ENCODE peak calls at places on chromosomes 6 and 20, in nine cellular contexts. T is mesendoderm, A is tibial nerve, V is fibroblast of lung, J is GM12878, M is OCI-LY7, N is left ventricle myocardium inferior, K is breast epithelium, G is IMR-90. P is an unnamed sample. For H3K36me3, the result is how much of the 10 kb centered on the place peaks cover.

GRCh38 chr20:28562510-28562898 is 2695.0 kb upstream of the DEFB115 start:
- DNase-seq in T (peak), A (no peak), V (peak), J (no peak), M (no peak), N (no peak), K (no peak), G (peak), P (no peak)

GRCh38 chr20:24912397-24913075 is 36.5 kb upstream of the CST7 start:
- DNase-seq in T (no peak), A (peak), V (no peak), J (no peak), M (no peak), N (no peak), K (no peak), G (no peak), P (no peak)

GRCh38 chr6:20952605-20953004 is 418.3 kb downstream of the CDKAL1 start:
- DNase-seq in T (peak), A (no peak), V (peak), J (no peak), M (no peak), N (no peak), K (no peak), G (peak), P (no peak)

GRCh38 chr20:44489223-44489622 is 13.5 kb downstream of the TTPAL start:
- DNase-seq in T (no peak), A (no peak), V (no peak), J (no peak), M (no peak), N (no peak), K (no peak), G (no peak), P (no peak)

GRCh38 chr20:23658336-23658735 is 20.6 kb upstream of the CST3 start:
- DNase-seq in T (no peak), A (no peak), V (no peak), J (no peak), M (no peak), N (no peak), K (no peak), G (no peak), P (no peak)

GRCh38 chr6:21367649-21368154 is 225.8 kb upstream of the SOX4 start:
- DNase-seq in T (no peak), A (no peak), V (no peak), J (no peak), M (no peak), N (no peak), K (no peak), G (no peak), P (no peak)

GRCh38 chr6:53913286-53913685 is 118.5 kb downstream of the LRRC1 start:
- DNase-seq in T (no peak), A (no peak), V (no peak), J (no peak), M (no peak), N (no peak), K (no peak), G (no peak), P (no peak)

GRCh38 chr20:63542696-63543095 is 4.9 kb downstream of the SRMS start:
- DNase-seq in T (no peak), A (no peak), V (no peak), J (no peak), M (no peak), N (no peak), K (no peak), G (no peak), P (no peak)

GRCh38 chr6:15280961-15281360 is 35.1 kb downstream of the JARID2 start:
- DNase-seq in T (no peak), A (no peak), V (no peak), J (no peak), M (no peak), N (no peak), K (no peak), G (no peak), P (no peak)

GRCh38 chr6:137805622-137806021 is 61.4 kb upstream of the TNFAIP3 start:
- DNase-seq in T (peak), A (peak), V (no peak), J (no peak), M (no peak), N (no peak), K (no peak), G (no peak), P (no peak)

GRCh38 chr6:18100296-18100695 is 22.2 kb downstream of the NHLRC1 start:
- DNase-seq in T (no peak), A (no peak), V (no peak), J (no peak), M (no peak), N (no peak), K (no peak), G (no peak), P (no peak)

GRCh38 chr6:36118550-36119107 is 11.7 kb upstream of the MAPK13 start:
- DNase-seq in T (no peak), A (no peak), V (no peak), J (no peak), M (no peak), N (no peak), K (peak), G (no peak), P (no peak)

GRCh38 chr6:37285861-37286311 is 27.9 kb upstream of the TMEM217 start:
- DNase-seq in T (no peak), A (no peak), V (no peak), J (no peak), M (no peak), N (no peak), K (no peak), G (no peak), P (no peak)

GRCh38 chr20:32877507-32877906 is 18.8 kb downstream of the EFCAB8 start:
- DNase-seq in T (no peak), A (no peak), V (peak), J (no peak), M (no peak), N (no peak), K (no peak), G (peak), P (no peak)

GRCh38 chr6:158560787-158561246 is 926 bp downstream of the TMEM181 start:
- DNase-seq in T (no peak), A (no peak), V (peak), J (no peak), M (peak), N (no peak), K (no peak), G (no peak), P (no peak)

GRCh38 chr6:75217203-75217602 is 11.3 kb upstream of the COL12A1 start:
- DNase-seq in T (peak), A (no peak), V (peak), J (no peak), M (no peak), N (no peak), K (no peak), G (peak), P (no peak)

GRCh38 chr6:7332090-7332745 is 19.2 kb upstream of the SSR1 start:
- DNase-seq in T (peak), A (no peak), V (no peak), J (no peak), M (no peak), N (no peak), K (no peak), G (no peak), P (no peak)

GRCh38 chr6:28737750-28738395 is 185.9 kb downstream of the TRIM27 start:
- DNase-seq in T (peak), A (no peak), V (no peak), J (no peak), M (no peak), N (no peak), K (no peak), G (no peak), P (no peak)

GRCh38 chr6:35453236-35453635 is 1.1 kb downstream of the FANCE start:
- DNase-seq in T (no peak), A (no peak), V (no peak), J (no peak), M (no peak), N (no peak), K (no peak), G (no peak), P (no peak)

GRCh38 chr20:50146732-50147662 is 6.5 kb downstream of the PEDS1 start:
- DNase-seq in T (peak), A (no peak), V (peak), J (peak), M (peak), N (no peak), K (no peak), G (peak), P (no peak)

GRCh38 chr20:1942061-1942460 is 46.9 kb downstream of the SIRPA start:
- DNase-seq in T (no peak), A (no peak), V (no peak), J (no peak), M (no peak), N (no peak), K (no peak), G (no peak), P (no peak)
- H3K36me3 ChIP-seq in T (under half), A (under half), V (under half), J (under half), M (under half), N (under half), K (under half), G (under half), P (under half)

GRCh38 chr6:168606722-168607121 is 165.7 kb downstream of the SMOC2 start:
- DNase-seq in T (no peak), A (no peak), V (no peak), J (no peak), M (no peak), N (no peak), K (no peak), G (no peak), P (no peak)

GRCh38 chr6:168607272-168608112 is 166.5 kb downstream of the SMOC2 start:
- DNase-seq in T (no peak), A (no peak), V (no peak), J (no peak), M (no peak), N (no peak), K (no peak), G (no peak), P (no peak)

GRCh38 chr6:168609914-168610490 is 169.0 kb downstream of the SMOC2 start:
- DNase-seq in T (no peak), A (no peak), V (no peak), J (no peak), M (no peak), N (no peak), K (no peak), G (no peak), P (no peak)

GRCh38 chr6:168608113-168608400 is 167.1 kb downstream of the SMOC2 start:
- DNase-seq in T (no peak), A (no peak), V (no peak), J (no peak), M (no peak), N (no peak), K (no peak), G (no peak), P (no peak)

DNA sequence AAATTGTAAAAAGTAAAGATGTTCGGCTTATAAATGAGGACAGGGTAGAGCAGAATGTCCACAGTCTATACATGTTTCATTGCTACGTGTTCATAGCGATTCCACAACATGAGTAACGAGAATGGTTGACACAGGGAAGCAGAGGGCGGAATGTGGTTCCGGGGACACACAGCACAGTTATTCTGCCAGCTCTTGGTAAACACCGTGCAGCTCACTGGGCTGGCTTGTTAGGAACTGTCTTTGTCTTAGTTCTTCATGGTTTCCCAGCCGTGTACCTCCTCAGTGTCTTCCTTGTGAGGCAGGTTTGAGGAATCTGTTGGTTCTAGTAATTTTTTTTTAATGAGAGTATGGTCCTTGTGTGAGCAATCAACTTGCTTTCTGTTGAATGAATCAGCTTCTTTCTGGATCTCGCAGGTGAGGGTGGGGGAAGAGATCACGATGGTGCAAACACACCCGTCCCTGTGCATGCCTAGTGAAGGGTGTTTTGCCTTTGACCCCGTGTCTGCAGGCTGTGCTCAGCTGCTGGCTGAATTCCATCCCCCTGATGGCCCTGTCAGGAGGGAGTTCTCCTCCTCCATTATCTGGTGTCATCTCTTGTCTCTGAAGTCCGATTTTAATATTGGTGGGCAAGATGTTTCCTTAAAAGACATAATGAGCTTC is 168.2 kb downstream of the SMOC2 start:
- DNase-seq in T (no peak), A (no peak), V (no peak), J (no peak), M (no peak), N (no peak), K (no peak), G (no peak), P (no peak)
- H3K4me3 ChIP-seq in T (no peak), A (no peak), V (no peak), J (no peak), M (no peak), N (no peak), K (no peak), G (no peak), P (no peak)

DNA sequence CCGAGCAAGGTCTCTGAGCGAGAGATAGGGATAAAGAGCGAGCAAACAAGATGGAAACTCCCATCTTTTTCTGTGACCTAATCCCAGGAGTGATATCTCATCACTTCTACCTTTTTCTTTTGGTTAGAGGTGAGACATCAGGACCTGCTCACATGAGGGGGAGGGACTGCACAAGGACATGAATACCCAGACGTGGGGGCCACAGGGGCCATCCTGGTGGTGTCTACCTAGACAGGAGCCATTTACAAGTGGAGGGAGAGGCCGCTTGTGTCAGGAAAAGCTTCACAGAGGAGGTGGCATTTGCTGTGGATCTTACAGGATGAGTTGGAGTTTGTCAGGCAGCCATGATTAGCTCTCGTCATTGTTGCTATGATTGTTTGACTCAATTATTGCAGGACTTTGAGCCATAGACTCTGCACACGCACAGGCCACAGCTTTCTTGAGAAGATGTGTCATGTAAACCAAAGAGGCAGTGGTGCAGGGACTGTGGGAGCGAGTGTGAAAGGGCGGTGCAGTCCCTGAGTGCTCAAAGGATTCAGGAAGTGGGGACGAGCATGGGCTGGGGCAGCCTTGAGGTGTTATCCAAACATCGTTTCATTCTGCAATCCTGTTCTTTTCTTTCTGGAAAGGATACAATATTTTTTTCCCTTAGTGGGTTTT is 7.7 kb downstream of the NPEPL1 start:
- DNase-seq in T (no peak), A (no peak), V (peak), J (no peak), M (no peak), N (peak), K (no peak), G (peak), P (no peak)
- H3K36me3 ChIP-seq in T (under half), A (under half), V (under half), J (under half), M (under half), N (half or more), K (under half), G (under half), P (under half)

GRCh38 chr6:90463874-90464273 is 123.0 kb downstream of the MAP3K7 start:
- DNase-seq in T (no peak), A (no peak), V (no peak), J (no peak), M (no peak), N (no peak), K (no peak), G (no peak), P (no peak)
- H3K4me3 ChIP-seq in T (no peak), A (no peak), V (no peak), J (no peak), M (peak), N (no peak), K (no peak), G (no peak), P (no peak)

DNA sequence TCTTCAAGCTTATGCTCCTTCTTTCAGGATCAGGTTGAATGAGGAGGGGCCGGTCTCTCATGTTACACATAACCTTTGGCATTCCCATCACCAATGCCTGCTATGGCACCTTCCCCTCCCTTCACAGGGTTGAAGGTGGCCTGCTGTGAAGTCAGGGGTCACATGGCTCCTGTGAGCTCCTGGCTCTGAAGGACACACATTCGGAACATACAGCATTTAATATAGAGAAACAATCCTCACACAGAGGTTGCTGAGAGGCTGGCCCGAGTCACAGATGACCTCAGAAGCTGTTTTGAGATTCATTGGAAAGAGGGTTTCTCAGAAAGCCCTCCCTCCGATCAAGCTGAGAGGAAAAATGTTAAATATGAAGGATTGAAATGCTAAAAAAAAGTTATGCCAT is 82.1 kb downstream of the PSMG4 start:
- DNase-seq in T (peak), A (no peak), V (peak), J (no peak), M (no peak), N (no peak), K (no peak), G (peak), P (no peak)
- H3K36me3 ChIP-seq in T (under half), A (under half), V (under half), J (under half), M (under half), N (under half), K (under half), G (under half), P (under half)

GRCh38 chr6:99186417-99186816 is 163.1 kb downstream of the FAXC start:
- DNase-seq in T (no peak), A (no peak), V (no peak), J (no peak), M (no peak), N (no peak), K (no peak), G (no peak), P (no peak)

GRCh38 chr6:99183066-99183465 is 166.4 kb downstream of the FAXC start:
- DNase-seq in T (no peak), A (no peak), V (no peak), J (no peak), M (no peak), N (no peak), K (no peak), G (no peak), P (no peak)

GRCh38 chr6:99187429-99187828 is 162.0 kb downstream of the FAXC start:
- DNase-seq in T (no peak), A (no peak), V (no peak), J (no peak), M (no peak), N (no peak), K (no peak), G (no peak), P (no peak)

GRCh38 chr6:99184696-99185095 is 164.8 kb downstream of the FAXC start:
- DNase-seq in T (no peak), A (no peak), V (no peak), J (no peak), M (no peak), N (no peak), K (no peak), G (no peak), P (no peak)

GRCh38 chr6:99185525-99185924 is 163.9 kb downstream of the FAXC start:
- DNase-seq in T (no peak), A (no peak), V (no peak), J (no peak), M (no peak), N (no peak), K (no peak), G (no peak), P (no peak)
- H3K4me3 ChIP-seq in T (no peak), A (no peak), V (no peak), J (no peak), M (no peak), N (no peak), K (no peak), G (no peak), P (no peak)